ENCODE peak calls at places on chromosomes 6 and 20, in six cellular contexts. P, H, A, E, K and O are unnamed samples.

GRCh38 chr6:32148722-32149576 is 2.8 kb downstream of the PRRT1 start:
- DNase-seq in P (peak; percentile 73), H (peak; percentile 94), A (no peak), E (no peak), K (no peak), O (peak; percentile 58)

GRCh38 chr6:131029661-131030297 is 33.3 kb downstream of the EPB41L2 start:
- DNase-seq in P (no peak), H (no peak), A (no peak), E (no peak), K (no peak), O (no peak)

GRCh38 chr20:38729767-38730166 is 5.5 kb downstream of the SLC32A1 start:
- DNase-seq in P (no peak), H (no peak), A (no peak), E (no peak), K (no peak), O (no peak)

GRCh38 chr6:66638099-66638498 is 931.1 kb upstream of the EYS start:
- DNase-seq in P (no peak), H (no peak), A (no peak), E (no peak), K (no peak), O (no peak)

GRCh38 chr20:6882911-6883310 is 115.4 kb downstream of the BMP2 start:
- DNase-seq in P (no peak), H (no peak), A (no peak), E (no peak), K (no peak), O (no peak)

GRCh38 chr6:130822736-130823135 is 4.5 kb upstream of the SMLR1 start:
- DNase-seq in P (no peak), H (no peak), A (no peak), E (peak; percentile 62), K (no peak), O (no peak)

GRCh38 chr6:158103228-158103627 is 64.8 kb downstream of the SERAC1 start:
- DNase-seq in P (no peak), H (no peak), A (no peak), E (no peak), K (no peak), O (no peak)

GRCh38 chr6:36118550-36119107 is 11.7 kb upstream of the MAPK13 start:
- DNase-seq in P (no peak), H (no peak), A (peak; percentile 88), E (peak; percentile 31), K (no peak), O (peak; percentile 51)

GRCh38 chr6:34792605-34793500 is 970 bp downstream of the BLTP3A start:
- DNase-seq in P (peak; percentile 42), H (peak; percentile 87), A (peak; percentile 87), E (peak; percentile 57), K (peak; percentile 23), O (peak; percentile 25)

GRCh38 chr6:18352842-18353241 is 34.3 kb upstream of the RNF144B start:
- DNase-seq in P (no peak), H (no peak), A (no peak), E (no peak), K (no peak), O (no peak)

GRCh38 chr6:149335924-149336323 is 18.4 kb downstream of the TAB2 start:
- DNase-seq in P (no peak), H (no peak), A (no peak), E (no peak), K (peak; percentile 69), O (no peak)

GRCh38 chr6:53112404-53112803 is 36.2 kb downstream of the GCM1 start:
- DNase-seq in P (no peak), H (no peak), A (no peak), E (peak; percentile 85), K (peak; percentile 5), O (peak; percentile 14)

GRCh38 chr6:111087871-111088667 is 766 bp downstream of the SLC16A10 start:
- DNase-seq in P (peak; percentile 15), H (no peak), A (peak; percentile 61), E (peak; percentile 63), K (no peak), O (peak; percentile 59)

GRCh38 chr6:52538252-52538905 is 38.5 kb downstream of the TRAM2 start:
- DNase-seq in P (no peak), H (peak; percentile 67), A (no peak), E (no peak), K (no peak), O (no peak)

GRCh38 chr6:116370717-116371383 is at the start of gene DSE:
- DNase-seq in P (peak; percentile 89), H (peak; percentile 97), A (peak; percentile 79), E (no peak), K (peak; percentile 55), O (peak; percentile 78)

GRCh38 chr20:36543187-36544133 is 2.1 kb downstream of the MYL9 start:
- DNase-seq in P (peak; percentile 89), H (peak; percentile 96), A (no peak), E (no peak), K (no peak), O (peak; percentile 60)

GRCh38 chr20:25252226-25252625 is 4.3 kb downstream of the PYGB start:
- DNase-seq in P (peak; percentile 12), H (peak; percentile 71), A (no peak), E (no peak), K (no peak), O (peak; percentile 39)

GRCh38 chr20:25249198-25249931 is 1.5 kb downstream of the PYGB start:
- DNase-seq in P (peak; percentile 12), H (peak; percentile 5), A (no peak), E (no peak), K (no peak), O (peak; percentile 2)

GRCh38 chr20:25251558-25251957 is 3.7 kb downstream of the PYGB start:
- DNase-seq in P (peak; percentile 19), H (peak; percentile 17), A (no peak), E (no peak), K (no peak), O (peak; percentile 9)

GRCh38 chr20:25251019-25251418 is 3.1 kb downstream of the PYGB start:
- DNase-seq in P (peak; percentile 10), H (peak; percentile 36), A (no peak), E (no peak), K (no peak), O (peak; percentile 5)

GRCh38 chr20:25250508-25250907 is 2.6 kb downstream of the PYGB start:
- DNase-seq in P (peak; percentile 33), H (peak; percentile 69), A (no peak), E (no peak), K (no peak), O (peak; percentile 8)
- H3K4me3 ChIP-seq in P (no peak overlapping the region), H (no peak overlapping the region), A (no peak overlapping the region), E (no peak overlapping the region), K (peak overlapping the region; percentile 82), O (peak overlapping the region; percentile 96)

DNA sequence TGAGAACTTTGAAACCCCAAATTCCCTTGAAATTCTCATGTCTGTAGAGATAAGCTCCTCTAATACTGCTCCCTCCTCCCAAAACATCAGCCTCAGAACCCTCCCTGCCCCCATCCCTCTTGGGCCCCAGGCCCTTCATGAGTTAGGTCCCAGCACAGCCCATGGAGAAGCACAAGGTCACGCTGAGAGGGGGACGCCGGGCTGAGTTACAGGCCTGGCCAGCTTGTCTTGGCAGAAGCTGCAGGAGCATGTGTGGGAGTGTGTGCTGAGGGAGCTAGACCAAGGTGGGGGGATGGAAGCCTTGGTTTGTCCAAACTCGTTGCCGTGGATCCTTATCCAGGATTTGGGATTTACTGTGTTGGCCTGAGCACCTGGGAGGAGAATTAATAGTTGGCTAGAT is 8.5 kb upstream of the PTCRA start:
- DNase-seq in P (peak; percentile 85), H (no peak), A (no peak), E (no peak), K (no peak), O (no peak)
- TF ChIP-seq POLR2A in P (no peak), H (no peak), A (no peak), E (no peak), K (no peak), O (no peak)

GRCh38 chr6:163248051-163248450 is 166.5 kb upstream of the QKI start:
- DNase-seq in P (peak; percentile 36), H (no peak), A (no peak), E (no peak), K (no peak), O (no peak)
- H3K4me3 ChIP-seq in P (no peak overlapping the region), H (no peak overlapping the region), A (no peak overlapping the region), E (no peak overlapping the region), K (no peak overlapping the region), O (no peak overlapping the region)

GRCh38 chr6:107488174-107488874 is 1.6 kb upstream of the SOBP start:
- DNase-seq in P (no peak), H (no peak), A (no peak), E (no peak), K (no peak), O (no peak)
- TF ChIP-seq POLR2A in P (no peak), H (no peak), A (no peak), E (no peak), K (no peak), O (no peak)